ENCODE peak calls at places on chromosomes 5 and 9, in eight cellular contexts. V, P, Y, B, X, Z, C and E are unnamed samples.

GRCh38 chr5:179487145-179487544 is 63.2 kb upstream of the RUFY1 start:
- DNase-seq in V (no peak), P (no peak), Y (no peak), B (no peak), X (no peak), Z (no peak), C (no peak), E (no peak)

GRCh38 chr5:160923927-160924705 is 72.1 kb upstream of the ATP10B start:
- DNase-seq in V (no peak), P (no peak), Y (peak), B (no peak), X (no peak), Z (no peak), C (no peak), E (no peak)

GRCh38 chr9:78782858-78783257 is 485.9 kb downstream of the PSAT1 start:
- DNase-seq in V (no peak), P (no peak), Y (no peak), B (no peak), X (no peak), Z (no peak), C (no peak), E (no peak)

GRCh38 chr9:31820426-31820825 is 564.0 kb upstream of the ACO1 start:
- DNase-seq in V (no peak), P (peak), Y (no peak), B (no peak), X (no peak), Z (no peak), C (no peak), E (no peak)

GRCh38 chr9:104386425-104387069 is 117.5 kb upstream of the OR13F1 start:
- DNase-seq in V (no peak), P (no peak), Y (peak), B (no peak), X (no peak), Z (no peak), C (no peak), E (no peak)

GRCh38 chr5:456351-457194 is 13.6 kb downstream of the EXOC3 start:
- DNase-seq in V (no peak), P (peak), Y (no peak), B (no peak), X (no peak), Z (no peak), C (no peak), E (no peak)

GRCh38 chr5:107216587-107216986 is 454.1 kb downstream of the EFNA5 start:
- DNase-seq in V (no peak), P (no peak), Y (no peak), B (no peak), X (no peak), Z (no peak), C (no peak), E (no peak)

GRCh38 chr5:80143491-80143890 is 108.3 kb downstream of the THBS4 start:
- DNase-seq in V (no peak), P (peak), Y (no peak), B (no peak), X (no peak), Z (no peak), C (no peak), E (no peak)

GRCh38 chr5:177231479-177232250 is 71.9 kb downstream of the RAB24 start:
- DNase-seq in V (no peak), P (no peak), Y (no peak), B (no peak), X (no peak), Z (no peak), C (no peak), E (no peak)

GRCh38 chr5:62152394-62153123 is 153.4 kb upstream of the KIF2A start:
- DNase-seq in V (no peak), P (no peak), Y (no peak), B (no peak), X (no peak), Z (no peak), C (no peak), E (no peak)

GRCh38 chr9:6029581-6029980 is 14.2 kb upstream of the RANBP6 start:
- DNase-seq in V (no peak), P (no peak), Y (no peak), B (no peak), X (no peak), Z (no peak), C (no peak), E (no peak)